ENCODE peak calls at places on chromosomes 13 and 19, in ten cellular contexts. One of them, this sample, is unnamed.
A peak's percentile ranks its signal among the peaks of the same experiment; 100 is the strongest.

GRCh38 chr19:4140237-4140711 is 13.2 kb upstream of the CREB3L3 start:
- DNase-seq in colonic mucosa: peak; percentile 68
- DNase-seq in osteoblast: peak; percentile 94
- DNase-seq in testis: peak; percentile 57
- DNase-seq in ovary: no peak
- DNase-seq in endodermal cell: peak; percentile 78
- DNase-seq in gastrocnemius medialis: no peak
- DNase-seq in adrenal gland: no peak
- DNase-seq in A549: peak; percentile 89
- DNase-seq in small intestine: peak; percentile 79
- DNase-seq in this sample: no peak

GRCh38 chr19:50679177-50680125 is 30.2 kb downstream of the C19orf81 start:
- DNase-seq in colonic mucosa: peak; percentile 67
- DNase-seq in osteoblast: peak; percentile 99
- DNase-seq in testis: peak; percentile 85
- DNase-seq in ovary: peak; percentile 19
- DNase-seq in endodermal cell: peak; percentile 92
- DNase-seq in gastrocnemius medialis: peak; percentile 30
- DNase-seq in adrenal gland: peak; percentile 95
- DNase-seq in A549: peak; percentile 93
- DNase-seq in small intestine: peak; percentile 55
- DNase-seq in this sample: no peak

GRCh38 chr13:101267656-101268055 is 148.7 kb downstream of the NALCN start:
- DNase-seq in colonic mucosa: no peak
- DNase-seq in osteoblast: peak; percentile 86
- DNase-seq in testis: no peak
- DNase-seq in ovary: no peak
- DNase-seq in endodermal cell: no peak
- DNase-seq in gastrocnemius medialis: no peak
- DNase-seq in adrenal gland: no peak
- DNase-seq in A549: no peak
- DNase-seq in small intestine: no peak
- DNase-seq in this sample: no peak

GRCh38 chr19:40923934-40924391 is 41.9 kb upstream of the CYP2A7 start:
- DNase-seq in colonic mucosa: peak; percentile 31
- DNase-seq in osteoblast: no peak
- DNase-seq in testis: no peak
- DNase-seq in ovary: no peak
- DNase-seq in endodermal cell: peak; percentile 26
- DNase-seq in gastrocnemius medialis: no peak
- DNase-seq in adrenal gland: no peak
- DNase-seq in A549: peak; percentile 25
- DNase-seq in small intestine: peak; percentile 92
- DNase-seq in this sample: no peak

GRCh38 chr13:30159446-30159839 is 147.9 kb downstream of the KATNAL1 start:
- DNase-seq in colonic mucosa: no peak
- DNase-seq in osteoblast: peak; percentile 95
- DNase-seq in testis: no peak
- DNase-seq in ovary: no peak
- DNase-seq in endodermal cell: peak; percentile 55
- DNase-seq in gastrocnemius medialis: no peak
- DNase-seq in adrenal gland: no peak
- DNase-seq in A549: no peak
- DNase-seq in small intestine: no peak
- DNase-seq in this sample: no peak

GRCh38 chr13:107834717-107835116 is 380.6 kb downstream of the LIG4 start:
- DNase-seq in colonic mucosa: no peak
- DNase-seq in osteoblast: no peak
- DNase-seq in testis: no peak
- DNase-seq in ovary: no peak
- DNase-seq in endodermal cell: no peak
- DNase-seq in gastrocnemius medialis: no peak
- DNase-seq in adrenal gland: no peak
- DNase-seq in A549: no peak
- DNase-seq in small intestine: no peak
- DNase-seq in this sample: no peak

GRCh38 chr13:97339019-97339988 is 94.7 kb upstream of the RAP2A start:
- DNase-seq in colonic mucosa: peak; percentile 38
- DNase-seq in osteoblast: no peak
- DNase-seq in testis: peak; percentile 60
- DNase-seq in ovary: peak; percentile 79
- DNase-seq in endodermal cell: no peak
- DNase-seq in gastrocnemius medialis: peak; percentile 54
- DNase-seq in adrenal gland: peak; percentile 79
- DNase-seq in A549: peak; percentile 28
- DNase-seq in small intestine: peak; percentile 34
- DNase-seq in this sample: no peak

GRCh38 chr13:91776650-91777193 is 378.3 kb downstream of the GPC5 start:
- DNase-seq in colonic mucosa: no peak
- DNase-seq in osteoblast: no peak
- DNase-seq in testis: no peak
- DNase-seq in ovary: no peak
- DNase-seq in endodermal cell: no peak
- DNase-seq in gastrocnemius medialis: no peak
- DNase-seq in adrenal gland: no peak
- DNase-seq in A549: no peak
- DNase-seq in small intestine: no peak
- DNase-seq in this sample: no peak

GRCh38 chr19:10364644-10365043 is 15.7 kb downstream of the TYK2 start:
- DNase-seq in colonic mucosa: no peak
- DNase-seq in osteoblast: peak; percentile 55
- DNase-seq in testis: no peak
- DNase-seq in ovary: no peak
- DNase-seq in endodermal cell: no peak
- DNase-seq in gastrocnemius medialis: no peak
- DNase-seq in adrenal gland: no peak
- DNase-seq in A549: no peak
- DNase-seq in small intestine: no peak
- DNase-seq in this sample: no peak

GRCh38 chr19:50695251-50696064 is 24.1 kb downstream of the SHANK1 start:
- DNase-seq in colonic mucosa: no peak
- DNase-seq in osteoblast: peak; percentile 96
- DNase-seq in testis: no peak
- DNase-seq in ovary: no peak
- DNase-seq in endodermal cell: peak; percentile 80
- DNase-seq in gastrocnemius medialis: no peak
- DNase-seq in adrenal gland: no peak
- DNase-seq in A549: peak; percentile 29
- DNase-seq in small intestine: no peak
- DNase-seq in this sample: no peak

GRCh38 chr19:7862413-7862951 is 11.7 kb downstream of the PRR36 start:
- DNase-seq in colonic mucosa: peak; percentile 87
- DNase-seq in osteoblast: peak; percentile 97
- DNase-seq in testis: peak; percentile 58
- DNase-seq in ovary: peak; percentile 58
- DNase-seq in endodermal cell: peak; percentile 99
- DNase-seq in gastrocnemius medialis: no peak
- DNase-seq in adrenal gland: peak; percentile 85
- DNase-seq in A549: peak; percentile 73
- DNase-seq in small intestine: peak; percentile 63
- DNase-seq in this sample: no peak

GRCh38 chr19:461664-462551 is 1.1 kb upstream of the SHC2 start:
- DNase-seq in colonic mucosa: peak; percentile 72
- DNase-seq in osteoblast: no peak
- DNase-seq in testis: peak; percentile 49
- DNase-seq in ovary: no peak
- DNase-seq in endodermal cell: peak; percentile 90
- DNase-seq in gastrocnemius medialis: no peak
- DNase-seq in adrenal gland: peak; percentile 84
- DNase-seq in A549: no peak
- DNase-seq in small intestine: peak; percentile 95
- DNase-seq in this sample: no peak

GRCh38 chr19:10961073-10961762 is 388 bp downstream of the SMARCA4 start:
- DNase-seq in colonic mucosa: peak; percentile 43
- DNase-seq in osteoblast: peak; percentile 82
- DNase-seq in testis: peak; percentile 53
- DNase-seq in ovary: peak; percentile 34
- DNase-seq in endodermal cell: peak; percentile 73
- DNase-seq in gastrocnemius medialis: no peak
- DNase-seq in adrenal gland: peak; percentile 66
- DNase-seq in A549: no peak
- DNase-seq in small intestine: no peak
- DNase-seq in this sample: no peak

GRCh38 chr19:47713046-47714021 is at the start of gene EHD2:
- DNase-seq in colonic mucosa: peak; percentile 56
- DNase-seq in osteoblast: peak; percentile 97
- DNase-seq in testis: peak; percentile 56
- DNase-seq in ovary: peak; percentile 85
- DNase-seq in endodermal cell: peak; percentile 82
- DNase-seq in gastrocnemius medialis: peak; percentile 38
- DNase-seq in adrenal gland: peak; percentile 73
- DNase-seq in A549: peak; percentile 84
- DNase-seq in small intestine: no peak
- DNase-seq in this sample: no peak
- H3K27ac ChIP-seq in colonic mucosa: peak within 1 kb of the TSS; percentile 65
- H3K27ac ChIP-seq in osteoblast: peak within 1 kb of the TSS; percentile 78
- H3K27ac ChIP-seq in testis: peak within 1 kb of the TSS; percentile 88
- H3K27ac ChIP-seq in ovary: peak within 1 kb of the TSS; percentile 88
- H3K27ac ChIP-seq in endodermal cell: no peak within 1 kb of the TSS
- H3K27ac ChIP-seq in gastrocnemius medialis: peak within 1 kb of the TSS; percentile 82
- H3K27ac ChIP-seq in adrenal gland: peak within 1 kb of the TSS; percentile 52
- H3K27ac ChIP-seq in A549: peak within 1 kb of the TSS; percentile 97
- H3K27ac ChIP-seq in small intestine: peak within 1 kb of the TSS; percentile 71
- H3K27ac ChIP-seq in this sample: peak within 1 kb of the TSS; percentile 76

DNA sequence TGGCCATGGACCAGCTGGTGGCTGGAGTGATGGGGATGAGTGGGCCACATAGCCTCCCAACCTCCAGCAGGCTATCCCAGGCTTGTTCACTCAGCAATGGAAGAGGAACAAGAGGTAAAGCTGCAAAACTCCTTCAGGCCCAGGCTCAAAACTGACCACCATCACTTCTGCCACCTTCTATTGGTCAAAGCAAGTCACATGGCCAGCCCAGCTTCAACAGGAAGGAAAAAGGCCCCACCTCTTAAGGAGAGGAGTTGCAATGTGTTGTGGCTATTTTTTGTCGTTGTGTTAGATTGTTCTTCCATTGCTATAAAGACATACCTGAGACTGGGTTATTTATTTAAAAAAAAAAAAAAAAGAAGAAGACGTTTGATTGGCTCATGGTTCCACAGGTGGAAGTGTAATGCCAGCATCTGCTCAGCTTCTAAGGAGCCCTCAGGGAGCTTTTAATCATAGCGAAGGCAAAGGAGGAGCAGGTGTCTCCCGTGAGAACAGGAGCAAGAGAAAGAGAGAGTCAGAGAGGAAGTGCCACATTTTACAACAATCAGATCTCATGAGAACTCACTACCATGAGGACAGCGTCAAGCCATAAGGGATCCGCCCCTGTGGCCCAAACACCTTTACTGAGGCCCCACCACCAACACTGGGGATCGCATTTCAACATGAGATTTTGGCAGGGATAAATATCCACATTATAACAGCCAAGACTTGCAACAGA is 5.4 kb downstream of the IGSF23 start:
- DNase-seq in colonic mucosa: no peak
- DNase-seq in osteoblast: no peak
- DNase-seq in testis: no peak
- DNase-seq in ovary: no peak
- DNase-seq in endodermal cell: no peak
- DNase-seq in gastrocnemius medialis: no peak
- DNase-seq in adrenal gland: no peak
- DNase-seq in A549: no peak
- DNase-seq in small intestine: no peak
- DNase-seq in this sample: no peak
- H3K4me1 ChIP-seq in colonic mucosa: no peaks in the 10 kb centered on the region
- H3K4me1 ChIP-seq in osteoblast: peaks cover 15% of the 10 kb centered on the region
- H3K4me1 ChIP-seq in testis: no peaks in the 10 kb centered on the region
- H3K4me1 ChIP-seq in ovary: no peaks in the 10 kb centered on the region
- H3K4me1 ChIP-seq in endodermal cell: no peaks in the 10 kb centered on the region
- H3K4me1 ChIP-seq in gastrocnemius medialis: no peaks in the 10 kb centered on the region
- H3K4me1 ChIP-seq in adrenal gland: no peaks in the 10 kb centered on the region
- H3K4me1 ChIP-seq in A549: peaks cover 27% of the 10 kb centered on the region
- H3K4me1 ChIP-seq in small intestine: no peaks in the 10 kb centered on the region
- H3K4me1 ChIP-seq in this sample: no peaks in the 10 kb centered on the region

DNA sequence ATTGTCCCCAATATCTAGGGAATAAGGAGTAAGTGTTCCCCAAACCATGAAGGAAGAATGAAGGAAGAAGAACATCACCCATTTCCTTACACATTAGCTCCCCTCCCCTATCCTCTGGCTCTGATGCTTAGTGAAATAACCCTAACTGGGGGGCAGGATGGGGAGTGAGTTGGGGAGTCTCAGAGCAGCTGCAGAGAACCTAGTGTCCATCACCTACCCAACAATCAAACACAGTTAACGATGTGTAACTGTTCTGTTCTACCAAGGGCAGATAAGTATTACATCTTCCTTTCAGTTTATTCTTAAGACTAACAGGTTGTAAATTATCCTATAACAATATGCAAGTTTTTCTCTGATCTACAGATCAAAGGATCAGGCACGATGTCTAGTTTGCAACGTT is 12.8 kb downstream of the ELF1 start:
- DNase-seq in colonic mucosa: no peak
- DNase-seq in osteoblast: no peak
- DNase-seq in testis: no peak
- DNase-seq in ovary: no peak
- DNase-seq in endodermal cell: no peak
- DNase-seq in gastrocnemius medialis: no peak
- DNase-seq in adrenal gland: no peak
- DNase-seq in A549: no peak
- DNase-seq in small intestine: no peak
- DNase-seq in this sample: no peak
- H3K4me3 ChIP-seq in colonic mucosa: no peak overlapping the region
- H3K4me3 ChIP-seq in osteoblast: no peak overlapping the region
- H3K4me3 ChIP-seq in testis: no peak overlapping the region
- H3K4me3 ChIP-seq in ovary: no peak overlapping the region
- H3K4me3 ChIP-seq in endodermal cell: no peak overlapping the region
- H3K4me3 ChIP-seq in gastrocnemius medialis: no peak overlapping the region
- H3K4me3 ChIP-seq in adrenal gland: no peak overlapping the region
- H3K4me3 ChIP-seq in A549: no peak overlapping the region
- H3K4me3 ChIP-seq in small intestine: no peak overlapping the region
- H3K4me3 ChIP-seq in this sample: no peak overlapping the region

DNA sequence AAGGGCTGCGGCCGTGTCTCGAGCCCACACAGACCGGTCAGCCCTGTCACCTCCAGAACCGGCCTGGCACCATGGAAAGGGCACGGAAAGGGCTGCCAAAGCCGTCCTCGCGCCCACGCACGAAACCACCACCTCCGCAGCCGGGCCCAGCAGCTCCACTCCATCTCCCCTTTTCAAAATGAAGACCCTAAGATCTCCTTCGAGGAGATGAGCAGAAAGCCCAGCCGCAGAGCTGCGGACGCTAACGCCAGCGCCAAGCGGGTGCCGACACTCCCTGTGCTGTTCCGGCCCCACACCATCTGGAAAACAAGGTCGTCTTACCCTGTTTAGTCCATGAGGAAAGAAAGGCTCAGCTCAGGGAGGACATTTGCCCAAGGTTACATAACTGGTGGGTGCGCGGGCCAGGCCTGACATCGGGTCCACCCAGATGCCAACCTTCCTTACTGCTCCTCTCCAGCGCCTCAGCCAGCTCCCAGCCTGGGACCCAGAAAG is 131.1 kb downstream of the FOXO1 start:
- DNase-seq in colonic mucosa: no peak
- DNase-seq in osteoblast: no peak
- DNase-seq in testis: no peak
- DNase-seq in ovary: no peak
- DNase-seq in endodermal cell: no peak
- DNase-seq in gastrocnemius medialis: peak; percentile 80
- DNase-seq in adrenal gland: no peak
- DNase-seq in A549: no peak
- DNase-seq in small intestine: no peak
- DNase-seq in this sample: no peak
- H3K27ac ChIP-seq in colonic mucosa: no peak overlapping the region
- H3K27ac ChIP-seq in osteoblast: no peak overlapping the region
- H3K27ac ChIP-seq in testis: no peak overlapping the region
- H3K27ac ChIP-seq in ovary: no peak overlapping the region
- H3K27ac ChIP-seq in endodermal cell: no peak overlapping the region
- H3K27ac ChIP-seq in gastrocnemius medialis: peak overlapping the region; percentile 77
- H3K27ac ChIP-seq in adrenal gland: no peak overlapping the region
- H3K27ac ChIP-seq in A549: no peak overlapping the region
- H3K27ac ChIP-seq in small intestine: no peak overlapping the region
- H3K27ac ChIP-seq in this sample: no peak overlapping the region

GRCh38 chr19:2058570-2059421 is 7.8 kb upstream of the MKNK2 start:
- DNase-seq in colonic mucosa: no peak
- DNase-seq in osteoblast: peak; percentile 52
- DNase-seq in testis: no peak
- DNase-seq in ovary: no peak
- DNase-seq in endodermal cell: no peak
- DNase-seq in gastrocnemius medialis: no peak
- DNase-seq in adrenal gland: no peak
- DNase-seq in A549: no peak
- DNase-seq in small intestine: no peak
- DNase-seq in this sample: no peak
- H3K4me1 ChIP-seq in colonic mucosa: peaks cover 21% of the 10 kb centered on the region
- H3K4me1 ChIP-seq in osteoblast: peaks cover 34% of the 10 kb centered on the region
- H3K4me1 ChIP-seq in testis: peaks cover 43% of the 10 kb centered on the region
- H3K4me1 ChIP-seq in ovary: peaks cover 28% of the 10 kb centered on the region
- H3K4me1 ChIP-seq in endodermal cell: peaks cover 5% of the 10 kb centered on the region
- H3K4me1 ChIP-seq in gastrocnemius medialis: peaks cover 50% of the 10 kb centered on the region
- H3K4me1 ChIP-seq in adrenal gland: peaks cover 48% of the 10 kb centered on the region
- H3K4me1 ChIP-seq in A549: peaks cover 63% of the 10 kb centered on the region
- H3K4me1 ChIP-seq in small intestine: no peaks in the 10 kb centered on the region
- H3K4me1 ChIP-seq in this sample: peaks cover 54% of the 10 kb centered on the region